ENCODE peak calls at places on chromosome 11, in five cellular contexts. One of them, this sample, is unnamed.

GRCh38 chr11:7421136-7421535 is 64.2 kb upstream of the OLFML1 start:
- DNase-seq in GM23338: no peak
- DNase-seq in psoas muscle: no peak
- DNase-seq in CD8-positive, alpha-beta memory T cell: no peak
- DNase-seq in adipocyte: no peak
- DNase-seq in this sample: no peak

GRCh38 chr11:86126862-86127261 is 58.0 kb upstream of the PICALM start:
- DNase-seq in CD8-positive, alpha-beta memory T cell: no peak
- DNase-seq in GM23338: no peak
- DNase-seq in psoas muscle: no peak
- DNase-seq in adipocyte: no peak
- DNase-seq in this sample: no peak

GRCh38 chr11:70517996-70518907 is 119.9 kb downstream of the CTTN start:
- DNase-seq in adipocyte: peak; percentile 65
- DNase-seq in GM23338: peak; percentile 50
- DNase-seq in psoas muscle: peak; percentile 3
- DNase-seq in CD8-positive, alpha-beta memory T cell: no peak
- DNase-seq in this sample: no peak

GRCh38 chr11:21811572-21811971 is 381.3 kb upstream of the ANO5 start:
- DNase-seq in GM23338: peak; percentile 67
- DNase-seq in CD8-positive, alpha-beta memory T cell: no peak
- DNase-seq in adipocyte: no peak
- DNase-seq in psoas muscle: no peak
- DNase-seq in this sample: peak; percentile 84

GRCh38 chr11:32307921-32308320 is 127.4 kb downstream of the WT1 start:
- DNase-seq in adipocyte: no peak
- DNase-seq in psoas muscle: no peak
- DNase-seq in GM23338: no peak
- DNase-seq in CD8-positive, alpha-beta memory T cell: no peak
- DNase-seq in this sample: no peak

GRCh38 chr11:134905513-134905912 is 493.5 kb upstream of the B3GAT1 start:
- DNase-seq in CD8-positive, alpha-beta memory T cell: no peak
- DNase-seq in GM23338: no peak
- DNase-seq in adipocyte: no peak
- DNase-seq in psoas muscle: peak; percentile 61
- DNase-seq in this sample: no peak

GRCh38 chr11:7278314-7278917 is 26.7 kb downstream of the SYT9 start:
- DNase-seq in adipocyte: peak; percentile 50
- DNase-seq in psoas muscle: no peak
- DNase-seq in CD8-positive, alpha-beta memory T cell: no peak
- DNase-seq in GM23338: peak; percentile 77
- DNase-seq in this sample: peak; percentile 73

GRCh38 chr11:121961228-121961860 is 154.7 kb downstream of the BLID start:
- DNase-seq in CD8-positive, alpha-beta memory T cell: no peak
- DNase-seq in GM23338: no peak
- DNase-seq in psoas muscle: no peak
- DNase-seq in adipocyte: peak; percentile 31
- DNase-seq in this sample: no peak

GRCh38 chr11:10693509-10694071 is at the start of gene IRAG1:
- DNase-seq in adipocyte: peak; percentile 78
- DNase-seq in psoas muscle: peak; percentile 40
- DNase-seq in GM23338: peak; percentile 34
- DNase-seq in CD8-positive, alpha-beta memory T cell: no peak
- DNase-seq in this sample: no peak

GRCh38 chr11:95829580-95830259 is 39.4 kb downstream of the CEP57 start:
- DNase-seq in CD8-positive, alpha-beta memory T cell: no peak
- DNase-seq in adipocyte: no peak
- DNase-seq in psoas muscle: no peak
- DNase-seq in GM23338: no peak
- DNase-seq in this sample: no peak

GRCh38 chr11:6224421-6224820 is 10.0 kb downstream of the FHIP1B start:
- DNase-seq in psoas muscle: no peak
- DNase-seq in GM23338: no peak
- DNase-seq in CD8-positive, alpha-beta memory T cell: no peak
- DNase-seq in adipocyte: no peak
- DNase-seq in this sample: no peak

GRCh38 chr11:26753738-26754504 is 32.1 kb upstream of the SLC5A12 start:
- DNase-seq in adipocyte: peak; percentile 92
- DNase-seq in psoas muscle: peak; percentile 18
- DNase-seq in GM23338: peak; percentile 84
- DNase-seq in CD8-positive, alpha-beta memory T cell: no peak
- DNase-seq in this sample: peak; percentile 65

GRCh38 chr11:118631510-118631909 is 24.1 kb downstream of the PHLDB1 start:
- DNase-seq in psoas muscle: no peak
- DNase-seq in adipocyte: no peak
- DNase-seq in CD8-positive, alpha-beta memory T cell: no peak
- DNase-seq in GM23338: no peak
- DNase-seq in this sample: no peak

GRCh38 chr11:82927264-82927880 is 25.8 kb downstream of the DDIAS start:
- DNase-seq in CD8-positive, alpha-beta memory T cell: no peak
- DNase-seq in adipocyte: peak; percentile 89
- DNase-seq in psoas muscle: no peak
- DNase-seq in GM23338: peak; percentile 80
- DNase-seq in this sample: no peak

GRCh38 chr11:119729581-119730346 is 764 bp upstream of the NECTIN1 start:
- DNase-seq in GM23338: peak; percentile 60
- DNase-seq in adipocyte: peak; percentile 67
- DNase-seq in CD8-positive, alpha-beta memory T cell: no peak
- DNase-seq in psoas muscle: peak; percentile 73
- DNase-seq in this sample: peak; percentile 71

GRCh38 chr11:117189191-117189940 is 9.8 kb upstream of the TAGLN start:
- DNase-seq in GM23338: no peak
- DNase-seq in CD8-positive, alpha-beta memory T cell: no peak
- DNase-seq in psoas muscle: no peak
- DNase-seq in adipocyte: no peak
- DNase-seq in this sample: peak; percentile 32

GRCh38 chr11:65811764-65812475 is 21.8 kb upstream of the SNX32 start:
- DNase-seq in CD8-positive, alpha-beta memory T cell: no peak
- DNase-seq in adipocyte: no peak
- DNase-seq in psoas muscle: no peak
- DNase-seq in GM23338: no peak
- DNase-seq in this sample: no peak

GRCh38 chr11:106395716-106396349 is 318.4 kb downstream of the AASDHPPT start:
- DNase-seq in GM23338: no peak
- DNase-seq in psoas muscle: no peak
- DNase-seq in CD8-positive, alpha-beta memory T cell: no peak
- DNase-seq in adipocyte: no peak
- DNase-seq in this sample: peak; percentile 79

GRCh38 chr11:30424851-30425250 is 101.9 kb downstream of the ARL14EP start:
- DNase-seq in psoas muscle: no peak
- DNase-seq in CD8-positive, alpha-beta memory T cell: no peak
- DNase-seq in adipocyte: no peak
- DNase-seq in GM23338: no peak
- DNase-seq in this sample: no peak

GRCh38 chr11:9982127-9982795 is 311.8 kb downstream of the SBF2 start:
- DNase-seq in GM23338: no peak
- DNase-seq in psoas muscle: no peak
- DNase-seq in adipocyte: peak; percentile 52
- DNase-seq in CD8-positive, alpha-beta memory T cell: no peak
- DNase-seq in this sample: no peak

GRCh38 chr11:34056672-34057071 is 5.1 kb downstream of the CAPRIN1 start:
- DNase-seq in CD8-positive, alpha-beta memory T cell: no peak
- DNase-seq in psoas muscle: no peak
- DNase-seq in adipocyte: no peak
- DNase-seq in GM23338: no peak
- DNase-seq in this sample: no peak

GRCh38 chr11:126647735-126648134 is 292.2 kb downstream of the ST3GAL4 start:
- DNase-seq in GM23338: no peak
- DNase-seq in adipocyte: peak; percentile 83
- DNase-seq in psoas muscle: no peak
- DNase-seq in CD8-positive, alpha-beta memory T cell: no peak
- DNase-seq in this sample: no peak

GRCh38 chr11:12303431-12304149 is 73.8 kb upstream of the PARVA start:
- DNase-seq in CD8-positive, alpha-beta memory T cell: no peak
- DNase-seq in psoas muscle: no peak
- DNase-seq in GM23338: no peak
- DNase-seq in adipocyte: peak; percentile 70
- DNase-seq in this sample: no peak

GRCh38 chr11:117828641-117829368 is 4.3 kb upstream of the FXYD2 start:
- DNase-seq in adipocyte: peak; percentile 19
- DNase-seq in GM23338: no peak
- DNase-seq in psoas muscle: peak; percentile 65
- DNase-seq in CD8-positive, alpha-beta memory T cell: peak; percentile 71
- DNase-seq in this sample: peak; percentile 65

GRCh38 chr11:120151536-120151935 is 13.6 kb upstream of the TRIM29 start:
- DNase-seq in psoas muscle: no peak
- DNase-seq in CD8-positive, alpha-beta memory T cell: no peak
- DNase-seq in adipocyte: no peak
- DNase-seq in GM23338: no peak
- DNase-seq in this sample: no peak

GRCh38 chr11:75627879-75628668 is 40.8 kb downstream of the MAP6 start:
- DNase-seq in psoas muscle: no peak
- DNase-seq in adipocyte: peak; percentile 22
- DNase-seq in GM23338: peak; percentile 60
- DNase-seq in CD8-positive, alpha-beta memory T cell: no peak
- DNase-seq in this sample: peak; percentile 73

GRCh38 chr11:75631086-75631694 is 37.6 kb downstream of the MAP6 start:
- DNase-seq in GM23338: no peak
- DNase-seq in CD8-positive, alpha-beta memory T cell: no peak
- DNase-seq in psoas muscle: no peak
- DNase-seq in adipocyte: no peak
- DNase-seq in this sample: no peak

GRCh38 chr11:75632450-75632849 is 36.4 kb downstream of the MAP6 start:
- DNase-seq in adipocyte: no peak
- DNase-seq in psoas muscle: no peak
- DNase-seq in GM23338: no peak
- DNase-seq in CD8-positive, alpha-beta memory T cell: no peak
- DNase-seq in this sample: no peak

GRCh38 chr11:75625970-75626691 is 42.7 kb downstream of the MAP6 start:
- DNase-seq in CD8-positive, alpha-beta memory T cell: no peak
- DNase-seq in GM23338: no peak
- DNase-seq in psoas muscle: no peak
- DNase-seq in adipocyte: peak; percentile 74
- DNase-seq in this sample: no peak

DNA sequence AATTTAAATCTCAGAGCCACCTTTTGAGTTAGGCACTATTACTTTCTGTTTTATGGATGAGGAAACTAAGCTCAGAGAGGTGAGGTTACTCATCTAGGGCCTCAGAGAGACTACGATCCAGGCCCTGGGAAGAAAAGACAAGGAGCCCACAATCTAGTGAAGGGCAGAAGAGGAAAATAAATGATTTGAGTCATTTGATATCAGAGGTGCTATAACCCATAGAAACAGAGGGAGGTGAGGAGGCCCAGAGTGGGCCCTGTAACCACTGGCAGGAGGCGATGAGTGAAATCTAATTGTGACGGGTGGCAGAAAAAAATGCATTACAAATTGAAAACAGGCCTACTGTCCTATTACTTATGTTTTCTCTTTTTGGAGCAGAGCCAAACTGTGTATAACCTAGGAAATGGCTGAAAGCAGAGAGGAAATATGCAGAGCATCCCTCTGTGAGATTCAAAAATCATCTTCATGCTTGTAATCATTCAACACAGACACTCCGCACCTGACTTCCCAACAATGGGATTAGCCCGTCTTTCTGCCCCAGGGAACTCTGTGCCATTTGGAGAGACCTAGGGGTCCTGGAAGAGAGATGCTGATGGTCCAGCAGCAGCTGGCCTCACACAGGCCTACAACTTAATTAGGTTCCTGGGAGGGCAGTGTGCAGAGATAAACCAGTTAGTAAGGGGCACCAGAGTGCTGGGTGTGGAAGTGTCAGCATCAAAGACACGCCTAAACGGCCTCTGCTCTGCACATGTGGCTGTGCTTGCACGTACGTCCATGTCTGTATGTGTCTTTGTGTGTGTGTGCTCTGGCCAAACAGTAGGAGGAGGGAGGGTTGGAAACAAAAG is 41.9 kb downstream of the MAP6 start:
- DNase-seq in adipocyte: peak; percentile 59
- DNase-seq in GM23338: no peak
- DNase-seq in psoas muscle: no peak
- DNase-seq in CD8-positive, alpha-beta memory T cell: no peak
- DNase-seq in this sample: no peak
- H3K4me3 ChIP-seq in adipocyte: no peak overlapping the region
- H3K4me3 ChIP-seq in GM23338: no peak overlapping the region
- H3K4me3 ChIP-seq in psoas muscle: no peak overlapping the region
- H3K4me3 ChIP-seq in CD8-positive, alpha-beta memory T cell: no peak overlapping the region
- H3K4me3 ChIP-seq in this sample: no peak overlapping the region

DNA sequence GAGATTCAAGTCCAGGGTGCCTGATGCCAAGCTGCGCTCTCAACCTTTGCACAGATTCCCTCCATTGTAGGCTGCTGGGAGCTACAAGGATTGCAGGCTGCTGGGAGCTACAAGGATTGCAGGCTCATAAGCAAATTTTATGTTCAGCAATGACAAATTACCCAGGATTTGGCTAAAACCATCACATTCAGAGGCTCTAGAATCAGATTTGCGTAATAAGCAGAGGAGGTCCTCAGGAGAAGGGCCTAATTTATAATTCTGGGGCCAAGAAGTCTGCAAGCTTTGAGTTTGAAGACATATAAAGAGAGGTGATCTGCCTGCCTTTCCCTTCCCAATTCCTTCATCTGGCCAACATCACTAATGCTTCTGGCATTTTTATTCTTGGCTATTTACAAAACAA is 67.5 kb upstream of the CD82 start:
- DNase-seq in psoas muscle: no peak
- DNase-seq in CD8-positive, alpha-beta memory T cell: no peak
- DNase-seq in GM23338: no peak
- DNase-seq in adipocyte: no peak
- DNase-seq in this sample: no peak
- H3K4me3 ChIP-seq in psoas muscle: no peak overlapping the region
- H3K4me3 ChIP-seq in CD8-positive, alpha-beta memory T cell: no peak overlapping the region
- H3K4me3 ChIP-seq in GM23338: no peak overlapping the region
- H3K4me3 ChIP-seq in adipocyte: no peak overlapping the region
- H3K4me3 ChIP-seq in this sample: no peak overlapping the region

DNA sequence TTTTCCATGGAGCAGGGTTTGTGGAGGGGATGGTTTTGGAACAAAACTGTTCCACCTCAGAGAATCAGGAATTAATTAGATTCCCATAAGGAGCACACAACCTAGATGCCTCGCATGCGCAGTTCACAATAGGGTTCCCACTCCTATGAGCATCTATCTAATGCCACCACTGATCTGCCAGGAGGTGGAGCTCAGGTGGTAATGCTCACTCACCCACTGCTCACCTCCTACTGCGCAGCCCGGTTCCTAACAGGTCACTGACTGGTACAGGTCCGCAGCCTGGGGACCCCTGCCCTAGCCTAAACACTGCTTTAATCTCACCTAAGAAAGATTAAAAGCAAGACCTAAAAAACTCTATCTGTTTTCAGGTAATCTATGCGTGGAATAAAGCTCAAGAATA is 553.0 kb downstream of the JRKL start:
- DNase-seq in psoas muscle: no peak
- DNase-seq in adipocyte: no peak
- DNase-seq in GM23338: peak; percentile 1
- DNase-seq in CD8-positive, alpha-beta memory T cell: no peak
- DNase-seq in this sample: peak; percentile 39
- H3K4me3 ChIP-seq in psoas muscle: no peak overlapping the region
- H3K4me3 ChIP-seq in adipocyte: no peak overlapping the region
- H3K4me3 ChIP-seq in GM23338: no peak overlapping the region
- H3K4me3 ChIP-seq in CD8-positive, alpha-beta memory T cell: no peak overlapping the region
- H3K4me3 ChIP-seq in this sample: no peak overlapping the region

GRCh38 chr11:48879256-48879655 is 104.4 kb downstream of the TRIM51G start:
- DNase-seq in adipocyte: no peak
- DNase-seq in GM23338: peak; percentile 31
- DNase-seq in psoas muscle: no peak
- DNase-seq in CD8-positive, alpha-beta memory T cell: no peak
- DNase-seq in this sample: no peak
- H3K4me3 ChIP-seq in adipocyte: no peak overlapping the region
- H3K4me3 ChIP-seq in GM23338: peak overlapping the region; percentile 11
- H3K4me3 ChIP-seq in psoas muscle: no peak overlapping the region
- H3K4me3 ChIP-seq in CD8-positive, alpha-beta memory T cell: no peak overlapping the region
- H3K4me3 ChIP-seq in this sample: no peak overlapping the region

GRCh38 chr11:78256962-78257361 is 68.2 kb downstream of the USP35 start:
- DNase-seq in GM23338: no peak
- DNase-seq in psoas muscle: peak; percentile 79
- DNase-seq in CD8-positive, alpha-beta memory T cell: no peak
- DNase-seq in adipocyte: peak; percentile 89
- DNase-seq in this sample: no peak
- H3K4me3 ChIP-seq in GM23338: no peak overlapping the region
- H3K4me3 ChIP-seq in psoas muscle: no peak overlapping the region
- H3K4me3 ChIP-seq in CD8-positive, alpha-beta memory T cell: no peak overlapping the region
- H3K4me3 ChIP-seq in adipocyte: no peak overlapping the region
- H3K4me3 ChIP-seq in this sample: no peak overlapping the region

This sample was measured in endodermal cell.